ENCODE peak calls at places on chromosomes 11 and 22, in nine cellular contexts. L is suprapubic skin, H is body of pancreas, N is Peyer's patch, W is heart left ventricle, X is A549, F is ovary, C is H1, R is uterus. Q is an unnamed sample.

GRCh38 chr11:80722616-80723015 is 1281.8 kb upstream of the TENM4 start:
- DNase-seq in L (no peak), F (no peak), C (no peak), W (no peak), H (no peak), X (no peak), N (no peak), R (no peak), Q (no peak)

GRCh38 chr22:35212996-35213395 is 44.3 kb upstream of the HMGXB4 start:
- DNase-seq in H (no peak), L (no peak), N (no peak), R (no peak), W (no peak), C (no peak), X (no peak), F (no peak), Q (no peak)

GRCh38 chr11:99171330-99171729 is 150.6 kb downstream of the CNTN5 start:
- DNase-seq in R (no peak), N (no peak), L (no peak), F (no peak), W (no peak), H (no peak), C (no peak), X (no peak), Q (no peak)

GRCh38 chr11:117572129-117572528 is 224.9 kb downstream of the DSCAML1 start:
- DNase-seq in F (no peak), N (no peak), R (no peak), H (no peak), X (no peak), W (no peak), L (peak), C (no peak), Q (no peak)

GRCh38 chr11:57087966-57088365 is 93.8 kb upstream of the LRRC55 start:
- DNase-seq in W (no peak), L (no peak), N (no peak), X (no peak), F (no peak), H (no peak), R (no peak), C (no peak), Q (no peak)

GRCh38 chr11:76770642-76771445 is 12.3 kb upstream of the TSKU start:
- DNase-seq in H (peak), N (no peak), L (no peak), W (no peak), X (peak), F (peak), C (no peak), R (peak), Q (no peak)

GRCh38 chr11:134521001-134521400 is 109.0 kb upstream of the B3GAT1 start:
- DNase-seq in R (no peak), H (no peak), F (no peak), X (no peak), N (no peak), W (no peak), L (no peak), C (no peak), Q (no peak)

GRCh38 chr11:18352581-18352980 is 30.2 kb downstream of the GTF2H1 start:
- DNase-seq in H (no peak), F (no peak), R (no peak), W (no peak), C (no peak), L (no peak), N (no peak), X (no peak), Q (no peak)

GRCh38 chr11:34327804-34328631 is 29.8 kb downstream of the ABTB2 start:
- DNase-seq in H (peak), C (no peak), F (peak), R (peak), L (no peak), N (no peak), W (peak), X (no peak), Q (no peak)

GRCh38 chr22:29112102-29112501 is 39.3 kb downstream of the KREMEN1 start:
- DNase-seq in H (no peak), R (no peak), F (no peak), W (no peak), N (no peak), X (no peak), L (no peak), C (no peak), Q (no peak)

GRCh38 chr22:26174280-26174679 is 5.0 kb downstream of the SEZ6L start:
- DNase-seq in F (no peak), H (no peak), R (no peak), X (peak), L (peak), C (peak), W (no peak), N (no peak), Q (no peak)

GRCh38 chr11:47345890-47346563 is 6.5 kb downstream of the MYBPC3 start:
- DNase-seq in N (no peak), L (no peak), C (no peak), R (no peak), F (no peak), W (peak), X (no peak), H (no peak), Q (no peak)

GRCh38 chr11:75445315-75445953 is 12.4 kb upstream of the KLHL35 start:
- DNase-seq in X (peak), L (no peak), N (peak), C (peak), H (peak), W (peak), F (peak), R (peak), Q (no peak)

GRCh38 chr11:3723014-3723708 is 52.0 kb upstream of the CHRNA10 start:
- DNase-seq in R (peak), H (no peak), X (peak), C (no peak), N (no peak), W (no peak), L (no peak), F (no peak), Q (no peak)

GRCh38 chr11:73365352-73366264 is 10.6 kb upstream of the RELT start:
- DNase-seq in R (no peak), F (no peak), W (no peak), X (no peak), H (no peak), N (no peak), L (no peak), C (no peak), Q (no peak)

DNA sequence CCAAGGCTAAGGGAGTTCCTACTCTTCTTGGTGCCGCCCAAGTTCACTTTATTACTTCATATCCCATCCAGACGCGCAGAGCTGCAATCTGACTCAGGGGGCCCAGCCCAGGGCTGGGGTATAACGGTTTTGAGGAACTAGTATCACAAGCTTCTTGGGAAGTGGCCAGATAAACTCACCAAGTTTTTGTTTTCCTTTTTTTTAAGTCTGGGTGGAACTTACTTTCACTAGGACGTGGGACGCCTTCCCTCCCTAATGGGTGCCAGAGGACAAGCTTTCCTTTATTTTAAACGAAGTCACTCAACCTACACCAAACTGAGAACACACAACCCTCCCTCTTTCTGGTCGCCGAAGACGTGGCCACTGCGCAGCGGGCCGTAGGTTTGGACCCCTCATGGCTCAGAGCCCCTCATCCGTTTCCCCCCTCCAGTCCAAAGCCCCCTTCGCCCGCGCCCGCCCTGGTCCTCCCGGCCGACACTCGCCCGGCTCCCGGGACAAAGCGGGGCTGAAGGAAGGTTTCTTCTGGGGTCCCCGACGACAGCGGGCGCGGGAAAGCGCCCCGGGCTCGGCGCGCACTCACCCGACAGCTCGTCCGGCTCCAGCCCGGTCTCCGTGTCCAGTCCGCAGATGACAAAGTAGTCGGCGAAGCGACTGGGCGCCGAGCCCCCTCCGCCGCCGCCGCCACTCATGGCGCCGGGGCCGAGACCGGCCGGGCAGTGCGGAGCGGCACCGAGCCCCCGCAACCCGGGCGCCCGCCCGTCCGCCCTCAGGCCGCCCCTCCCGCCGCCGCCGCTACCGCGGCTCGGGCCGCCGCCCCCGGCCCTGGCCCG is 554 bp downstream of the DENND5A start:
- DNase-seq in L (peak), N (peak), X (peak), H (peak), R (peak), C (peak), F (peak), W (peak), Q (no peak)
- TF ChIP-seq POLR2A in L (peak), N (no peak), X (no peak), H (peak), R (peak), C (no peak), F (peak), W (no peak), Q (no peak)

GRCh38 chr11:8531982-8532381 is 62.0 kb downstream of the STK33 start:
- DNase-seq in H (no peak), R (no peak), L (no peak), C (no peak), F (no peak), N (no peak), X (no peak), W (no peak), Q (no peak)
- H3K27ac ChIP-seq in H (no peak), R (no peak), L (no peak), C (no peak), F (no peak), N (no peak), X (no peak), W (no peak), Q (no peak)

DNA sequence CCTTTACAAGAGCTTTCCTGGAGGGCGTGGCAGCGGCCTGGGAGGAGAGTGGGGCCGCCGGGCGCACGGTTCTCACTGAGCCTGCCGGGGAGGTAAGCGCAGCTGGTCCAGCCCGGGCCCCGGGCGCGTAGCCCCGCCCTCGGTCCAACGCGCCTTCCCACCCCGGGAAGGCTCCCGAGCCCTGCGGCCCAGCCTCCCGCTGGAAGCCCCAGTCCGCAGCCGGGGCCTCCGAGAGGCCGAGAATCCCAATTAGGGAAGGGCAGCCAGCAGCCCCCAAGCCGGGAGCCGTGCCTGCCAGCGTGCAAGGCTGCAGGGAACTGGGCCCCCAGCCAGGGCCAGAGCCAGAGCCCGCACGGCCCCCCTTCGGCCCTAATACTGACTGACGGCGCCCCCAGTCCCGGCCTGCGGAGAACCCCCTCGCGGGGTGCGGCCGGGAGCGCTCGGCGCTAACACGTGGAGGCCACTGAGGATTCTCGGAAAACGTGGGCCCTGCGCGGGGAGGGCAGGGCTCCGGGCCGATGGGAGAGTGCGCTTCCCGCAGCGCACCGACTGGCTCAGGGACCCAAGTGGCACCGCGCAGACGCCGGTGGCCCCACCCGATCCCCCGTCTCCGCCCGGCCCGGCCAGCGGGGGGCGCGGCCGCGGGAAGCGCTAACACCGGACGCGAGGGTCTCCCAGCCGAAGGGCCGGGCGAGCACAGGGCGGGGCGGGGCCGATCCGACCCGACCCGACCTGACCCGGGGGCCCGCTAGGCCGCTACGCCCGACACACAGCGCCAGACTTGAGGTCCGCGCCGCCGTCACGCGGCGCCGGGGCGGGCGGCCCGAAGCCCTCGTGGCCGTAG is 5.7 kb downstream of the ZFTA start:
- DNase-seq in R (peak), N (no peak), X (no peak), C (peak), L (no peak), W (peak), H (peak), F (peak), Q (no peak)
- TF ChIP-seq POLR2A in R (no peak), N (no peak), X (no peak), C (no peak), L (no peak), W (no peak), H (no peak), F (no peak), Q (no peak)

DNA sequence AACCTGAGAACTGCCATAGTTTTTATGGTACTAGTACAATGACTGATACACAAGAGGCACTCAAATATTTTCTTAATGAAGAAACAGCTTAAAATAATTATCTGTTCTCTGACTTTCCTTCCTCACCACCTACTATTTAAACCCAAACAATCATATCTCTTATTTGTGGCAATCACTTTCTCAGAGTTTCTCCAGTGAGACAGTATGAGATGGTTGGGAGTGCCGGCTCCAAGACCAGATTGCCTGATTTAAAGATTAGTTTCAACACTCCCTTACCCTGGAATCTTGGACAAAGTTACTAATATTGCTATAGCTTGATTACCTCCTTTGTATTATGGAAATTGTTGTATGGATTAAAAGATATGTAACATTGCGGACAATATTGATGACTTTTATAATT is 5.7 kb upstream of the CEP126 start:
- DNase-seq in W (no peak), N (no peak), C (no peak), H (no peak), X (no peak), L (no peak), F (no peak), R (no peak), Q (no peak)
- H3K27ac ChIP-seq in W (no peak), N (no peak), C (no peak), H (no peak), X (no peak), L (peak), F (no peak), R (no peak), Q (peak)

DNA sequence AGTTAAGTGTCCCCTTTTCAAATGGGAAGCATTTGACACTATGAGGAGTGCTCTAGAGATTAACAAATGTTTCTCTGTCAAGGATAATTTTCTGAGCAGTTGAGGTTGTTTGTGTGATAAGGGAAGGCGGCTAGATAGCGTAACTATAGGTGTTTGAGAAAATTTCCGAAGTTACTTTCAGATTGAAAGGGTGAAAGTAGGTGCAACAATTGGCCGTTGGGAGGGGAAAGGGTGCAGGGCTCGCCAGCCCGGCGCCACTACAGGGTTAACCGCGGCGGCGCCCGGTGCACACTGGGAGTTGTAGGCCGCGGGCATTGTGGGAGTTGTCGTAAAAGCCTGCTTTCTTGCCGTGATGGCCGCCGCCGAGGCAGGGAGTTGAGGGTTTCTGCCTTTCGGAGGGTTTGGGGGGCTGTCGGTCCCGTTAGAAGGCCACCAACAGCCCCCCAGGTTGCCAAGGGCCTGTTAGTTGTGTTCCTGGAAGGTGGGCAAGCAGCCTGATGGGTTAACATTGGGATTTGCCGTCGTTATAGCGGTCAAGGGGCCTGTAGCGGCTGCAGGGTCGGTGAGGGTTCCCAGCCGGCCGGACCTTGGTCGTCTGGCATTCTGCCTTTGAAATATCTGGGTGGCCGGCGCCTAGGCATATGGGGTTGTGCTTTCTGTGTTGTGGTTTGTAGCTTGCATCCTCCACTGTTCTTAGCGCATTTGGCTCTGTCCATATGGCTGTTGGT is 36.5 kb upstream of the HSD17B12 start:
- DNase-seq in X (peak), H (peak), R (peak), L (peak), F (peak), N (peak), W (peak), C (peak), Q (no peak)
- TF ChIP-seq POLR2A in X (peak), H (no peak), R (no peak), L (no peak), F (no peak), N (no peak), W (no peak), C (peak), Q (no peak)

GRCh38 chr11:12126352-12127019 is 16.1 kb downstream of the MICAL2 start:
- DNase-seq in H (no peak), X (no peak), F (no peak), L (no peak), R (no peak), W (no peak), N (no peak), C (no peak), Q (no peak)

GRCh38 chr11:12123799-12124198 is 13.4 kb downstream of the MICAL2 start:
- DNase-seq in H (no peak), R (no peak), W (no peak), X (no peak), N (no peak), F (no peak), L (no peak), C (no peak), Q (no peak)

GRCh38 chr11:12123177-12123576 is 12.8 kb downstream of the MICAL2 start:
- DNase-seq in W (no peak), L (no peak), R (no peak), X (no peak), N (no peak), H (no peak), C (no peak), F (no peak), Q (no peak)

GRCh38 chr11:12125609-12126149 is 15.3 kb downstream of the MICAL2 start:
- DNase-seq in W (no peak), C (no peak), H (peak), R (no peak), X (no peak), N (no peak), F (no peak), L (no peak), Q (no peak)

DNA sequence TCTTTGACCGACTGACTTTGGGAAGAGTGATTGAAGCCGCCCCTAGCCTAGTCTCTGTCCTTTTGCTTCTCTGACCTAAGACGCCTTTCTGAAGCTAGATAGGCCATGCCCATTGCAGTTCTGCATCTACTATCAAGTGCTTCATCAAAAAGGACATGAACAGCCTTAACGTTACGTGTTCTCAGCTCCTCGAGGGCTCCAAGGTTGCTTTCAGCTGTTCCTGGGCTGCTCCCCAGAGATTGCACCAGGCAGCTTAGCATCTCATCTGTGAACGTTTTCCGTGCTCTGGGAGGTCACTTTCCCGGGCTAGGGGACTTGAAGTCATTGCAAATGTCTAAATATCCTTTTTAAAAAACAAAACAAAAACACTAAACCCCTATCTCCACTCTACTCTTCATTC is 13.9 kb downstream of the MICAL2 start:
- DNase-seq in H (no peak), W (no peak), L (no peak), C (no peak), R (no peak), N (no peak), F (no peak), X (no peak), Q (no peak)
- H3K27ac ChIP-seq in H (no peak), W (peak), L (no peak), C (no peak), R (peak), N (peak), F (no peak), X (peak), Q (no peak)

GRCh38 chr11:43732225-43732624 is 51.7 kb downstream of the HSD17B12 start:
- DNase-seq in H (no peak), W (no peak), C (no peak), N (no peak), F (no peak), R (no peak), L (no peak), X (no peak), Q (no peak)
- TF ChIP-seq POLR2A in H (no peak), W (no peak), C (no peak), N (no peak), F (no peak), R (no peak), L (no peak), X (no peak), Q (no peak)